ENCODE peak calls at places on chromosomes 3 and 15, in seven cellular contexts. D, P, V, L, A, R and N are unnamed samples.

GRCh38 chr3:123315271-123315595 is 113.5 kb downstream of the SEC22A start:
- DNase-seq in P (no peak), L (no peak), R (no peak), D (no peak), V (no peak), A (no peak), N (no peak)

GRCh38 chr3:105827101-105827634 is 41.6 kb downstream of the CBLB start:
- DNase-seq in R (no peak), V (no peak), D (no peak), L (no peak), P (no peak), A (no peak), N (no peak)

GRCh38 chr15:70584838-70585706 is 178.3 kb downstream of the UACA start:
- DNase-seq in P (no peak), A (no peak), V (peak), L (no peak), R (no peak), D (peak), N (no peak)

GRCh38 chr3:70606018-70606417 is 293.6 kb upstream of the MDFIC2 start:
- DNase-seq in D (no peak), A (no peak), P (no peak), R (no peak), L (no peak), V (peak), N (no peak)

GRCh38 chr3:195129644-195130492 is 141.1 kb downstream of the XXYLT1 start:
- DNase-seq in R (no peak), D (no peak), V (peak), L (no peak), A (no peak), P (no peak), N (no peak)

GRCh38 chr3:55873523-55874254 is 386.6 kb upstream of the WNT5A start:
- DNase-seq in R (no peak), V (no peak), P (no peak), L (no peak), A (no peak), D (no peak), N (no peak)

GRCh38 chr3:187536185-187536584 is 134.0 kb downstream of the SST start:
- DNase-seq in L (no peak), P (no peak), V (no peak), A (no peak), R (no peak), D (no peak), N (no peak)

GRCh38 chr3:142850395-142851023 is 38.4 kb downstream of the PCOLCE2 start:
- DNase-seq in P (peak), D (no peak), L (peak), R (no peak), A (no peak), V (no peak), N (no peak)

GRCh38 chr3:184665101-184665500 is 46.8 kb downstream of the MAGEF1 start:
- DNase-seq in D (no peak), P (no peak), L (no peak), A (no peak), R (no peak), V (no peak), N (no peak)

GRCh38 chr3:152458725-152459515 is 190.2 kb downstream of the MBNL1 start:
- DNase-seq in P (no peak), A (no peak), V (no peak), D (no peak), L (no peak), R (no peak), N (no peak)

GRCh38 chr3:65597952-65598413 is 440.7 kb downstream of the MAGI1 start:
- DNase-seq in V (no peak), R (peak), P (no peak), L (no peak), D (no peak), A (peak), N (no peak)

GRCh38 chr3:189311521-189311920 is 139.8 kb downstream of the TPRG1 start:
- DNase-seq in A (no peak), V (no peak), R (no peak), L (no peak), D (no peak), P (no peak), N (no peak)

GRCh38 chr3:42031808-42032475 is 59.2 kb upstream of the TRAK1 start:
- DNase-seq in D (no peak), V (no peak), P (peak), R (peak), A (no peak), L (no peak), N (no peak)

GRCh38 chr15:69044899-69045298 is 30.4 kb downstream of the NOX5 start:
- DNase-seq in A (no peak), P (no peak), R (no peak), L (no peak), D (no peak), V (no peak), N (no peak)